ENCODE peak calls at places on chromosomes 4 and X, in ten cellular contexts. G is astrocyte of the spinal cord; C is uterus; E is NCI-H524; H is HepG2; S is RPMI7951; N is natural killer cell; L is NCI-H187; Y is NCI-H345; V is stimulated activated CD8-positive, alpha-beta memory T cell treated with anti-CD3 and anti-CD28 coated beads, Interleukin-4, amount 100 ng/mL, for 24 hours. Z is an unnamed sample.

GRCh38 chrX:72604705-72605104 is 32.1 kb upstream of the HDAC8 start:
- DNase-seq in H (no peak), Y (no peak), V (no peak), S (peak; percentile 5), E (no peak), G (no peak), C (no peak), L (no peak), N (no peak), Z (no peak)

GRCh38 chr4:123055943-123056342 is 133.5 kb upstream of the NUDT6 start:
- DNase-seq in N (no peak), G (peak; percentile 8), Y (no peak), L (no peak), C (no peak), S (no peak), V (no peak), E (no peak), H (no peak), Z (no peak)

GRCh38 chr4:75633846-75634245 is 3.5 kb upstream of the CDKL2 start:
- DNase-seq in G (peak; percentile 67), H (no peak), L (no peak), V (no peak), E (no peak), N (no peak), S (peak; percentile 74), C (no peak), Y (no peak), Z (no peak)

GRCh38 chrX:19137064-19137463 is 14.8 kb upstream of the ADGRG2 start:
- DNase-seq in G (no peak), H (no peak), N (no peak), L (no peak), C (no peak), E (no peak), V (no peak), S (no peak), Y (no peak), Z (no peak)

GRCh38 chr4:5365071-5366008 is 314.1 kb downstream of the STK32B start:
- DNase-seq in S (peak; percentile 97), Y (peak; percentile 80), L (peak; percentile 16), H (peak; percentile 27), E (no peak), N (no peak), G (peak; percentile 54), V (no peak), C (no peak), Z (no peak)

GRCh38 chr4:92387459-92388069 is 83.8 kb downstream of the GRID2 start:
- DNase-seq in H (peak; percentile 30), E (peak; percentile 31), Y (peak; percentile 16), S (peak; percentile 20), V (no peak), N (no peak), G (peak; percentile 73), L (peak; percentile 1), C (no peak), Z (no peak)

GRCh38 chrX:9847071-9847470 is 60.8 kb downstream of the SHROOM2 start:
- DNase-seq in Y (no peak), E (no peak), G (peak; percentile 57), L (no peak), C (no peak), V (no peak), S (peak; percentile 74), N (no peak), H (peak; percentile 74), Z (no peak)

GRCh38 chr4:38574559-38575333 is 89.3 kb upstream of the KLF3 start:
- DNase-seq in H (no peak), V (no peak), G (no peak), L (no peak), E (peak; percentile 96), Y (no peak), N (no peak), S (no peak), C (no peak), Z (no peak)

GRCh38 chrX:85992811-85993229 is 54.5 kb downstream of the CHM start:
- DNase-seq in N (no peak), H (peak; percentile 3), E (peak; percentile 12), Y (no peak), L (no peak), G (peak; percentile 44), V (no peak), C (no peak), S (peak; percentile 11), Z (no peak)

GRCh38 chr4:99679204-99679603 is 21.6 kb upstream of the C4orf54 start:
- DNase-seq in H (no peak), Y (peak; percentile 53), S (peak; percentile 41), C (no peak), G (no peak), L (no peak), N (no peak), V (no peak), E (peak; percentile 78), Z (no peak)

GRCh38 chr4:3009422-3009821 is 46.1 kb downstream of the GRK4 start:
- DNase-seq in G (peak; percentile 6), L (no peak), V (no peak), Y (peak; percentile 45), E (no peak), H (peak; percentile 84), C (no peak), S (peak; percentile 10), N (no peak), Z (no peak)

Z was measured in upper lobe of right lung.